ENCODE peak calls at places on chromosomes 5 and 9, in four cellular contexts. One of them, this sample, is unnamed.

GRCh38 chr9:136019681-136020060 is 58.5 kb upstream of the UBAC1 start:
- DNase-seq in frontal cortex: no peak
- DNase-seq in fibroblast of lung: no peak
- DNase-seq in ACHN: no peak
- DNase-seq in this sample: no peak

GRCh38 chr9:83554278-83554677 is 16.1 kb upstream of the FRMD3 start:
- DNase-seq in frontal cortex: no peak
- DNase-seq in ACHN: no peak
- DNase-seq in fibroblast of lung: no peak
- DNase-seq in this sample: no peak

GRCh38 chr9:134624119-134624826 is 17.3 kb upstream of the COL5A1 start:
- DNase-seq in frontal cortex: no peak
- DNase-seq in fibroblast of lung: no peak
- DNase-seq in ACHN: no peak
- DNase-seq in this sample: no peak

GRCh38 chr5:88142801-88143692 is 125.6 kb downstream of the TMEM161B start:
- DNase-seq in ACHN: no peak
- DNase-seq in fibroblast of lung: peak; percentile 65
- DNase-seq in frontal cortex: no peak
- DNase-seq in this sample: no peak

GRCh38 chr9:93136011-93136440 is 2.0 kb upstream of the NINJ1 start:
- DNase-seq in ACHN: no peak
- DNase-seq in frontal cortex: peak; percentile 61
- DNase-seq in fibroblast of lung: no peak
- DNase-seq in this sample: no peak

GRCh38 chr9:70352356-70352755 is 62.1 kb downstream of the KLF9 start:
- DNase-seq in ACHN: no peak
- DNase-seq in frontal cortex: no peak
- DNase-seq in fibroblast of lung: peak; percentile 68
- DNase-seq in this sample: no peak

GRCh38 chr5:167643616-167644015 is 647.8 kb upstream of the WWC1 start:
- DNase-seq in frontal cortex: no peak
- DNase-seq in fibroblast of lung: peak; percentile 55
- DNase-seq in ACHN: no peak
- DNase-seq in this sample: no peak

GRCh38 chr5:458547-459353 is 15.8 kb downstream of the EXOC3 start:
- DNase-seq in fibroblast of lung: peak; percentile 65
- DNase-seq in ACHN: no peak
- DNase-seq in frontal cortex: no peak
- DNase-seq in this sample: peak; percentile 51

GRCh38 chr9:114811301-114811700 is 5.5 kb upstream of the TNFSF15 start:
- DNase-seq in ACHN: no peak
- DNase-seq in frontal cortex: no peak
- DNase-seq in fibroblast of lung: peak; percentile 69
- DNase-seq in this sample: no peak

GRCh38 chr9:133115604-133116345 is 5.3 kb downstream of the RALGDS start:
- DNase-seq in ACHN: no peak
- DNase-seq in frontal cortex: no peak
- DNase-seq in fibroblast of lung: peak; percentile 81
- DNase-seq in this sample: no peak

GRCh38 chr5:143142596-143143435 is 260.7 kb downstream of the NR3C1 start:
- DNase-seq in ACHN: no peak
- DNase-seq in frontal cortex: peak; percentile 14
- DNase-seq in fibroblast of lung: peak; percentile 63
- DNase-seq in this sample: peak; percentile 40

GRCh38 chr5:134552301-134552700 is 26.8 kb downstream of the JADE2 start:
- DNase-seq in ACHN: peak; percentile 80
- DNase-seq in frontal cortex: no peak
- DNase-seq in fibroblast of lung: peak; percentile 99
- DNase-seq in this sample: no peak

GRCh38 chr5:72288923-72289322 is 31.1 kb downstream of the MRPS27 start:
- DNase-seq in fibroblast of lung: no peak
- DNase-seq in ACHN: no peak
- DNase-seq in frontal cortex: no peak
- DNase-seq in this sample: no peak

This sample was measured in hepatocyte.